ENCODE peak calls at places on chromosomes 3 and 15, in four cellular contexts. T is cardiac muscle cell, U is H9, W is heart left ventricle. A is an unnamed sample.

GRCh38 chr3:166118049-166118448 is 280.8 kb upstream of the BCHE start:
- DNase-seq in T (no peak), W (no peak), U (no peak), A (no peak)

GRCh38 chr3:119497824-119498187 is 541 bp upstream of the TIMMDC1 start:
- DNase-seq in U (no peak), W (no peak), T (peak; percentile 16), A (no peak)

GRCh38 chr3:72006631-72007556 is 221.9 kb upstream of the PROK2 start:
- DNase-seq in W (no peak), T (no peak), U (no peak), A (no peak)

GRCh38 chr15:60370804-60371700 is 26.7 kb downstream of the ANXA2 start:
- DNase-seq in T (no peak), W (peak; percentile 86), U (no peak), A (peak; percentile 64)

GRCh38 chr3:96266395-96267187 is 547.8 kb upstream of the EPHA6 start:
- DNase-seq in W (no peak), T (peak; percentile 49), U (no peak), A (no peak)

GRCh38 chr3:56119575-56120349 is 348.5 kb downstream of the ERC2 start:
- DNase-seq in U (no peak), T (no peak), W (peak; percentile 51), A (peak; percentile 45)

GRCh38 chr15:41967506-41968206 is 4.7 kb downstream of the EHD4 start:
- DNase-seq in T (peak; percentile 21), U (no peak), W (peak; percentile 49), A (no peak)

GRCh38 chr3:102078864-102079808 is 229.8 kb downstream of the NFKBIZ start:
- DNase-seq in U (no peak), W (no peak), T (peak; percentile 18), A (no peak)

GRCh38 chr3:193869221-193870201 is 266.4 kb upstream of the HES1 start:
- DNase-seq in T (no peak), W (peak; percentile 83), U (peak; percentile 88), A (no peak)

GRCh38 chr3:38150780-38151528 is 12.5 kb downstream of the MYD88 start:
- DNase-seq in U (no peak), W (no peak), T (no peak), A (no peak)

GRCh38 chr15:65533057-65533752 is 2.9 kb downstream of the HACD3 start:
- DNase-seq in T (no peak), W (no peak), U (no peak), A (no peak)

GRCh38 chr15:67524235-67524634 is 3.3 kb downstream of the C15orf61 start:
- DNase-seq in W (no peak), U (no peak), T (no peak), A (no peak)

GRCh38 chr3:73284432-73284831 is 223.0 kb downstream of the EBLN2 start:
- DNase-seq in T (no peak), W (no peak), U (no peak), A (no peak)

DNA sequence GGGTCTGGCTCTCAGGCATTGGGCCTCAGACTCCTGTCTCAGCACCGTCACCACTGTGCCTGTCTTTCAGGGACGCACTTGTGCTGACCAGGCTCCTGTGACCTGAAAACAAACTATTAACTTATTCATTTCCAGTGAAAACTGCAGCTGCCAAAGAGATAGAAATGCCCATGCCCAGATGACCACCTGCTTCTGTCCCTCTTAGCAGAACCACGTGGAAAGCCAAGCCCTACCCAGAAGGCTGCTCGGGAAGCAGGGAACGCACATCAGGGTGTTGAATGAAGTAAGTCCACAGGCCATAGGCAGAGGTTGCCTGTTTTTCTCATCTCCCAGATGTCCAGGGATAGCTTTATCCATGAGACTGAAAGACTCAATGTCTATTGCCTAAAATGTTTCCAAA is 219.3 kb downstream of the EBLN2 start:
- DNase-seq in U (no peak), W (no peak), T (no peak), A (no peak)
- H3K27ac ChIP-seq in U (no peak overlapping the region), W (no peak overlapping the region), T (no peak overlapping the region), A (no peak overlapping the region)

DNA sequence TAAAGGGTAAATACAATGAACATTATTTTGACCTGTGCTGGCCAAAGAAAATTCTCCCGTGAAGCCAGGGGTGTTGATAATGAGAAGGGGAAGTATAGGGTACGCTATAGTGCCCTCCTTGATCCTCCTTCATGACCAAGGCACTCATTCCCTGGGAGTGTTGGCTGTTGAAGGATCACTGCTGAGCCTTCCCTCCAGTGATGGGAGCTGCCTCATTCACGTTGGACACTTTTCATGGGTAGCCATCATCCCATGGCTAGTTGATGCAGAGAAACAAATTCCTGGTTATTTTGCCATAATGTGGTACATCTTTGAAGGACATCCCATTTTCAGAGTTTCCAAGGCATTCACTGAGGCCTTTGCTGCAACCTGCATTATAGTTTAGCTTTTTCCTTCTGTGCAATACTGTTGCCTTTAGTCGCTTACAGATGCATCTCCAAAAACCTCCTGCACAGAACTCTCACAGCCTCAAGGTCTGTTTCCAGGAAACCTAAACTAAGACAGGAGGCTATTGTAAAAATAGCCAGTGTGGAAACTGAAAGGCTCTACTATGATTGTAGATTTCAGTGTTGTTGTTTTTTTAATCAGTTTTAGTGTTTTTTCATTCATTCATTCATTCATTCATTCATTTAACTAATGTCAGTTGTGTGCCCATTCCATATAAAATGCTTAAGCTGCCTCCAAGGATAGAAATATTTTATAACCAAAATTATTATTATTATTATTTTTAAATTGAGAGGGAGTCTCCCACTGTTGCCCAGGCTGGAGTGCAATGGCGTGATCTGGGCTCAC is 40.8 kb downstream of the TGFBR2 start:
- DNase-seq in T (no peak), W (no peak), U (no peak), A (no peak)
- H3K4me1 ChIP-seq in T (peaks cover 12% of the 10 kb centered on the region), W (peaks cover 15% of the 10 kb centered on the region), U (peaks cover 6% of the 10 kb centered on the region), A (peaks cover 20% of the 10 kb centered on the region)

GRCh38 chr15:79919749-79920511 is 23.1 kb upstream of the MTHFS start:
- DNase-seq in U (peak; percentile 62), W (no peak), T (no peak), A (no peak)

GRCh38 chr15:79916424-79916823 is 19.6 kb upstream of the MTHFS start:
- DNase-seq in T (no peak), W (no peak), U (no peak), A (no peak)

GRCh38 chr15:79919090-79919748 is 22.4 kb upstream of the MTHFS start:
- DNase-seq in W (no peak), T (no peak), U (peak; percentile 86), A (no peak)

GRCh38 chr15:79918278-79918677 is 21.5 kb upstream of the MTHFS start:
- DNase-seq in T (no peak), W (no peak), U (peak; percentile 85), A (no peak)

GRCh38 chr15:79914728-79915127 is 17.9 kb upstream of the MTHFS start:
- DNase-seq in T (no peak), U (no peak), W (no peak), A (no peak)
- H3K9me3 ChIP-seq in T (no peaks in the 10 kb centered on the region), U (peaks cover 12% of the 10 kb centered on the region), W (peaks cover 44% of the 10 kb centered on the region), A (peaks cover 17% of the 10 kb centered on the region)

GRCh38 chr3:126911162-126912026 is 71.5 kb upstream of the PLXNA1 start:
- DNase-seq in W (peak; percentile 65), T (no peak), U (peak; percentile 50), A (peak; percentile 32)
- H3K27ac ChIP-seq in W (peak overlapping the region; percentile 86), T (no peak overlapping the region), U (no peak overlapping the region), A (peak overlapping the region; percentile 45)

GRCh38 chr3:29475305-29475825 is 194.5 kb downstream of the RBMS3 start:
- DNase-seq in W (no peak), U (no peak), T (no peak), A (no peak)

GRCh38 chr3:29478671-29479070 is 197.8 kb downstream of the RBMS3 start:
- DNase-seq in W (no peak), U (no peak), T (no peak), A (no peak)

GRCh38 chr3:29481249-29481648 is 200.4 kb downstream of the RBMS3 start:
- DNase-seq in W (no peak), T (no peak), U (no peak), A (no peak)

GRCh38 chr3:29475854-29476253 is 195.0 kb downstream of the RBMS3 start:
- DNase-seq in W (no peak), U (peak; percentile 80), T (no peak), A (no peak)
- H3K4me1 ChIP-seq in W (no peaks in the 10 kb centered on the region), U (no peaks in the 10 kb centered on the region), T (peaks cover 3% of the 10 kb centered on the region), A (peaks cover 8% of the 10 kb centered on the region)

A was measured in gastrocnemius medialis.